ENCODE peak calls at places on chromosomes 3 and 15, in five cellular contexts. One of them, this sample, is unnamed.

GRCh38 chr3:49966233-49966942 is 26.4 kb downstream of the RBM6 start:
- DNase-seq in MM.1S: no peak
- DNase-seq in foreskin fibroblast: no peak
- DNase-seq in heart right ventricle: no peak
- DNase-seq in H9: no peak
- DNase-seq in this sample: no peak

GRCh38 chr3:126022741-126023359 is 53.9 kb downstream of the ROPN1B start:
- DNase-seq in MM.1S: no peak
- DNase-seq in foreskin fibroblast: no peak
- DNase-seq in heart right ventricle: no peak
- DNase-seq in H9: peak
- DNase-seq in this sample: peak

GRCh38 chr15:88813960-88814359 is 10.7 kb downstream of the ACAN start:
- DNase-seq in MM.1S: no peak
- DNase-seq in foreskin fibroblast: no peak
- DNase-seq in H9: no peak
- DNase-seq in heart right ventricle: no peak
- DNase-seq in this sample: no peak

GRCh38 chr15:64895285-64896065 is 16.2 kb upstream of the ANKDD1A start:
- DNase-seq in heart right ventricle: peak
- DNase-seq in foreskin fibroblast: peak
- DNase-seq in MM.1S: peak
- DNase-seq in H9: no peak
- DNase-seq in this sample: no peak

GRCh38 chr15:75508741-75509532 is 57.4 kb upstream of the SIN3A start:
- DNase-seq in heart right ventricle: peak
- DNase-seq in MM.1S: peak
- DNase-seq in foreskin fibroblast: peak
- DNase-seq in H9: no peak
- DNase-seq in this sample: no peak

GRCh38 chr3:133301194-133301593 is 98.7 kb upstream of the BFSP2 start:
- DNase-seq in H9: no peak
- DNase-seq in MM.1S: no peak
- DNase-seq in heart right ventricle: no peak
- DNase-seq in foreskin fibroblast: peak
- DNase-seq in this sample: no peak

GRCh38 chr3:12188681-12189287 is 30.1 kb upstream of the TIMP4 start:
- DNase-seq in heart right ventricle: no peak
- DNase-seq in foreskin fibroblast: no peak
- DNase-seq in MM.1S: no peak
- DNase-seq in H9: no peak
- DNase-seq in this sample: no peak

GRCh38 chr3:183438749-183439148 is 10.3 kb upstream of the MCF2L2 start:
- DNase-seq in heart right ventricle: no peak
- DNase-seq in H9: no peak
- DNase-seq in MM.1S: no peak
- DNase-seq in foreskin fibroblast: no peak
- DNase-seq in this sample: no peak

GRCh38 chr3:99656606-99657005 is 18.2 kb downstream of the COL8A1 start:
- DNase-seq in heart right ventricle: no peak
- DNase-seq in MM.1S: no peak
- DNase-seq in foreskin fibroblast: peak
- DNase-seq in H9: no peak
- DNase-seq in this sample: no peak

GRCh38 chr3:71111784-71112440 is 471.6 kb downstream of the FOXP1 start:
- DNase-seq in MM.1S: no peak
- DNase-seq in foreskin fibroblast: peak
- DNase-seq in heart right ventricle: no peak
- DNase-seq in H9: no peak
- DNase-seq in this sample: no peak

GRCh38 chr15:83200589-83200988 is 7.0 kb downstream of the HDGFL3 start:
- DNase-seq in foreskin fibroblast: no peak
- DNase-seq in H9: no peak
- DNase-seq in heart right ventricle: no peak
- DNase-seq in MM.1S: no peak
- DNase-seq in this sample: no peak

GRCh38 chr3:195075199-195075940 is 195.6 kb downstream of the XXYLT1 start:
- DNase-seq in MM.1S: no peak
- DNase-seq in H9: no peak
- DNase-seq in heart right ventricle: no peak
- DNase-seq in foreskin fibroblast: peak
- DNase-seq in this sample: no peak

DNA sequence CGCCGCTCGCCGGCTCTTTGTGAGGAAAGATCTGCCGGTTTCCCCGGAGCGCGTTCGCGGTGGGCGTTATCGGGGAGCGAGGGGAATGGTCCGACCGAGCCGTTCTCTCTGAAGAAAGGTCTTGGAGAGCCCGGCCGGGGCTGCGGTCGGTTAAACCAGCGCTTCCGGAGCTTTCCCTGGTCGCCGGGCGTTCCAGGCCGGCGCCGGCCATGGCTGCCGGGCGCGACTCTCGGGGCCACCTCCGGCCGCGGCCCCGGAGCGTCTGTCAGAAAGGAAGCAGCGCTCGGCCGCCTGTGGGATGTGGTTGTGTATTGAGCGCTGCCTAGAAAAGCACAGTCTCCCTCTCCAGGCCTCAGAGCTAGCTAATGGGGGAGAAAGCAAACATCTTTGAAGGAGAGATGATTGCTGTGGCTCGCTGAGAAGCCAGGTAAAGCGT is 731 bp downstream of the FYTTD1 start:
- DNase-seq in H9: peak
- DNase-seq in heart right ventricle: peak
- DNase-seq in foreskin fibroblast: peak
- DNase-seq in MM.1S: peak
- DNase-seq in this sample: peak
- TF ChIP-seq CTCF in H9: no peak
- TF ChIP-seq CTCF in heart right ventricle: no peak
- TF ChIP-seq CTCF in foreskin fibroblast: peak
- TF ChIP-seq CTCF in MM.1S: no peak
- TF ChIP-seq CTCF in this sample: no peak

GRCh38 chr15:51622269-51623180 is at the start of gene DMXL2:
- DNase-seq in H9: peak
- DNase-seq in heart right ventricle: peak
- DNase-seq in foreskin fibroblast: peak
- DNase-seq in MM.1S: peak
- DNase-seq in this sample: peak

GRCh38 chr15:51620647-51621046 is 1.9 kb downstream of the DMXL2 start:
- DNase-seq in H9: no peak
- DNase-seq in MM.1S: no peak
- DNase-seq in heart right ventricle: no peak
- DNase-seq in foreskin fibroblast: no peak
- DNase-seq in this sample: no peak

GRCh38 chr15:51621155-51621554 is 1.4 kb downstream of the DMXL2 start:
- DNase-seq in foreskin fibroblast: no peak
- DNase-seq in MM.1S: no peak
- DNase-seq in heart right ventricle: no peak
- DNase-seq in H9: no peak
- DNase-seq in this sample: no peak

GRCh38 chr15:51623386-51623938 is 891 bp upstream of the DMXL2 start:
- DNase-seq in foreskin fibroblast: no peak
- DNase-seq in MM.1S: no peak
- DNase-seq in heart right ventricle: no peak
- DNase-seq in H9: no peak
- DNase-seq in this sample: no peak

GRCh38 chr15:51621917-51622268 is 678 bp downstream of the DMXL2 start:
- DNase-seq in foreskin fibroblast: peak
- DNase-seq in H9: peak
- DNase-seq in MM.1S: peak
- DNase-seq in heart right ventricle: peak
- DNase-seq in this sample: peak
- TF ChIP-seq CTCF in foreskin fibroblast: peak
- TF ChIP-seq CTCF in H9: peak
- TF ChIP-seq CTCF in MM.1S: no peak
- TF ChIP-seq CTCF in heart right ventricle: no peak
- TF ChIP-seq CTCF in this sample: no peak

GRCh38 chr3:142852009-142852408 is 36.9 kb downstream of the PCOLCE2 start:
- DNase-seq in H9: no peak
- DNase-seq in foreskin fibroblast: no peak
- DNase-seq in heart right ventricle: no peak
- DNase-seq in MM.1S: no peak
- DNase-seq in this sample: no peak

GRCh38 chr3:142861926-142862325 is 27.0 kb downstream of the PCOLCE2 start:
- DNase-seq in H9: no peak
- DNase-seq in foreskin fibroblast: no peak
- DNase-seq in heart right ventricle: no peak
- DNase-seq in MM.1S: no peak
- DNase-seq in this sample: no peak

GRCh38 chr3:142853270-142854163 is 35.4 kb downstream of the PCOLCE2 start:
- DNase-seq in foreskin fibroblast: peak
- DNase-seq in MM.1S: no peak
- DNase-seq in H9: no peak
- DNase-seq in heart right ventricle: peak
- DNase-seq in this sample: no peak

GRCh38 chr3:142858043-142858442 is 30.8 kb downstream of the PCOLCE2 start:
- DNase-seq in MM.1S: no peak
- DNase-seq in foreskin fibroblast: no peak
- DNase-seq in heart right ventricle: no peak
- DNase-seq in H9: no peak
- DNase-seq in this sample: no peak

GRCh38 chr3:142857056-142857455 is 31.8 kb downstream of the PCOLCE2 start:
- DNase-seq in MM.1S: no peak
- DNase-seq in heart right ventricle: peak
- DNase-seq in foreskin fibroblast: peak
- DNase-seq in H9: peak
- DNase-seq in this sample: peak
- TF ChIP-seq CTCF in MM.1S: peak
- TF ChIP-seq CTCF in heart right ventricle: no peak
- TF ChIP-seq CTCF in foreskin fibroblast: no peak
- TF ChIP-seq CTCF in H9: peak
- TF ChIP-seq CTCF in this sample: no peak

GRCh38 chr3:153001428-153001827 is 160.6 kb upstream of the RAP2B start:
- DNase-seq in H9: no peak
- DNase-seq in heart right ventricle: no peak
- DNase-seq in MM.1S: no peak
- DNase-seq in foreskin fibroblast: no peak
- DNase-seq in this sample: no peak
- TF ChIP-seq CTCF in H9: no peak
- TF ChIP-seq CTCF in heart right ventricle: no peak
- TF ChIP-seq CTCF in MM.1S: no peak
- TF ChIP-seq CTCF in foreskin fibroblast: no peak
- TF ChIP-seq CTCF in this sample: no peak

GRCh38 chr3:39407773-39408492 is 1.4 kb downstream of the RPSA start:
- DNase-seq in H9: no peak
- DNase-seq in foreskin fibroblast: peak
- DNase-seq in heart right ventricle: no peak
- DNase-seq in MM.1S: no peak
- DNase-seq in this sample: no peak

GRCh38 chr3:39405687-39406367 is 693 bp upstream of the RPSA start:
- DNase-seq in MM.1S: no peak
- DNase-seq in H9: no peak
- DNase-seq in heart right ventricle: no peak
- DNase-seq in foreskin fibroblast: no peak
- DNase-seq in this sample: no peak

GRCh38 chr3:39407259-39407629 is 724 bp downstream of the RPSA start:
- DNase-seq in heart right ventricle: no peak
- DNase-seq in H9: no peak
- DNase-seq in MM.1S: peak
- DNase-seq in foreskin fibroblast: no peak
- DNase-seq in this sample: no peak

GRCh38 chr3:39404943-39405686 is 1.4 kb upstream of the RPSA start:
- DNase-seq in foreskin fibroblast: no peak
- DNase-seq in H9: peak
- DNase-seq in MM.1S: no peak
- DNase-seq in heart right ventricle: no peak
- DNase-seq in this sample: no peak

DNA sequence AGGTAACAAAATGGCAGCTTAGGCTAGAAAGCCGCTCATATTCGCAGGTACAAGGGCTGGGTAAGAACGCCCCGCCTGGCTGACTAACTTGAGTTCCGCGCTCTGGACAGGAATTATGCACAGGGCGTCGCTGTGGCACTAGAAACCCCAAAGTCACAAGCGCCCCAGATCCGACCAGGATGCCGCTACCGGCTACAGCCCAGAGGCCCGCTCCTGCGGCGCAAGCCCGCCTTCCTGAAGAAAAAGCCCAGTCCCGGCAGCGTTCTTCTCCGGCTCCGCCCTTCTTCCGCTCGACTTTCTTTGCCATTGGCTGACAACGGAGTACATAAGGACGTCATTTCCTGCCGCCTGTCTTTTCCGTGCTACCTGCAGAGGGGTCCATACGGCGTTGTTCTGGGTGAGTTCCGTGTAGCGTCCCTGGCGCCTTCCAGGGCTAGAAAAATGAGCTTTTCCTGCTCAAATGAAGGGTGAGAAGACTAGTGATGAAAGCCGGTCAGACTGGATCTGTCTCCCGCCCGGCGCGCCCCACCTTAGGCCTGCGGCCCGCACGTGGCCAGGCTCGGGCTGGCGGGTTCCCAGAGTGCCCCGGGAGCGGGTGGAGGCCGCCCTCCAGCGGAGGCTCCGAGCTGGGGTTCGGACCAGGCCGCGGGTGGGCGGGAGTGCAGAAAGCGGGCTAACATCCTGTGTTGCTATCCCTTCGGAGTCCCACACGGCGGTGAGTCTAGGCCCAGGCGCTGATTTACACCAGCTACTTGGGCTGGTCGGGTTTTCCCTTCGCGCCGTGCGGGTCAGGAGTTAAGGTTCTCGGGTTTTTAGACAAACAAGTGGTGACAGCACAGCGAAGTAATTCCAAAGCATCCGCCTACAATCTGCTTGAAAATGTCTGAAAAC is at the start of gene RPSA:
- DNase-seq in foreskin fibroblast: peak
- DNase-seq in H9: peak
- DNase-seq in heart right ventricle: peak
- DNase-seq in MM.1S: peak
- DNase-seq in this sample: peak
- TF ChIP-seq CTCF in foreskin fibroblast: peak
- TF ChIP-seq CTCF in H9: peak
- TF ChIP-seq CTCF in heart right ventricle: peak
- TF ChIP-seq CTCF in MM.1S: peak
- TF ChIP-seq CTCF in this sample: peak

GRCh38 chr3:111616417-111617105 is 21.4 kb upstream of the ZBED2 start:
- DNase-seq in H9: no peak
- DNase-seq in foreskin fibroblast: peak
- DNase-seq in MM.1S: no peak
- DNase-seq in heart right ventricle: no peak
- DNase-seq in this sample: no peak
- TF ChIP-seq CTCF in H9: no peak
- TF ChIP-seq CTCF in foreskin fibroblast: peak
- TF ChIP-seq CTCF in MM.1S: no peak
- TF ChIP-seq CTCF in heart right ventricle: no peak
- TF ChIP-seq CTCF in this sample: no peak

This sample was measured in glutamatergic neuron.